ENCODE peak calls at places on chromosomes 11 and 22, in seven cellular contexts. Y is fibroblast of lung, G is lung, M is body of pancreas, K is left lung, C is tibial nerve, Q is spleen. U is an unnamed sample.
A peak's percentile ranks its signal among the peaks of the same experiment; 100 is the strongest.

GRCh38 chr11:29320196-29320595 is 696.6 kb downstream of the KCNA4 start:
- DNase-seq in G (no peak), K (no peak), Y (peak; percentile 45), C (no peak), M (no peak), Q (no peak), U (no peak)

GRCh38 chr11:45273509-45273908 is 12.6 kb downstream of the SYT13 start:
- DNase-seq in K (no peak), M (no peak), G (no peak), Y (no peak), C (no peak), Q (no peak), U (no peak)

GRCh38 chr11:62538470-62539237 is 8.0 kb downstream of the AHNAK start:
- DNase-seq in C (no peak), Y (no peak), M (no peak), K (no peak), Q (no peak), G (no peak), U (no peak)

GRCh38 chr22:39498802-39499201 is 3.3 kb upstream of the MIEF1 start:
- DNase-seq in Q (no peak), G (no peak), Y (no peak), C (no peak), M (no peak), K (no peak), U (no peak)

GRCh38 chr11:124661553-124661952 is 12.0 kb downstream of the SIAE start:
- DNase-seq in Q (no peak), Y (no peak), G (no peak), K (no peak), M (no peak), C (no peak), U (no peak)

GRCh38 chr11:61683961-61684869 is 4.0 kb downstream of the DAGLA start:
- DNase-seq in M (peak; percentile 50), C (no peak), Q (no peak), Y (peak; percentile 76), K (no peak), G (no peak), U (no peak)

GRCh38 chr22:38422615-38423511 is 32.1 kb downstream of the KCNJ4 start:
- DNase-seq in C (no peak), Q (no peak), G (no peak), K (no peak), M (no peak), Y (no peak), U (no peak)

GRCh38 chr22:30104501-30105156 is 24.4 kb downstream of the HORMAD2 start:
- DNase-seq in Y (peak; percentile 65), G (no peak), C (no peak), M (no peak), Q (no peak), K (no peak), U (no peak)

GRCh38 chr22:29044657-29045176 is 16.9 kb downstream of the C22orf31 start:
- DNase-seq in K (no peak), C (no peak), Q (no peak), G (no peak), M (no peak), Y (peak; percentile 90), U (no peak)

GRCh38 chr11:28619870-28620540 is 511.8 kb downstream of the METTL15 start:
- DNase-seq in Q (no peak), Y (peak; percentile 81), K (no peak), C (no peak), G (no peak), M (no peak), U (no peak)

GRCh38 chr22:22691055-22691454 is 46.6 kb downstream of the GGTLC2 start:
- DNase-seq in G (no peak), C (no peak), M (no peak), K (no peak), Y (no peak), Q (no peak), U (no peak)

GRCh38 chr11:8011981-8012444 is 24.9 kb downstream of the EIF3F start:
- DNase-seq in Y (peak; percentile 96), K (no peak), C (no peak), G (no peak), Q (no peak), M (no peak), U (no peak)

GRCh38 chr22:29335656-29336055 is 20.2 kb upstream of the RASL10A start:
- DNase-seq in G (no peak), K (no peak), Q (no peak), M (no peak), C (no peak), Y (no peak), U (no peak)

GRCh38 chr11:9315078-9315688 is 790 bp upstream of the TMEM41B start:
- DNase-seq in C (no peak), Q (peak; percentile 79), G (no peak), Y (peak; percentile 71), M (peak; percentile 17), K (no peak), U (no peak)

GRCh38 chr22:29658171-29658570 is 54.7 kb downstream of the NF2 start:
- DNase-seq in Q (no peak), Y (no peak), K (no peak), C (no peak), M (no peak), G (no peak), U (no peak)

GRCh38 chr22:46609175-46609690 is 11.0 kb upstream of the GRAMD4 start:
- DNase-seq in Q (peak; percentile 64), Y (no peak), M (no peak), K (no peak), G (no peak), C (no peak), U (no peak)

GRCh38 chr22:46607483-46608114 is 12.6 kb upstream of the GRAMD4 start:
- DNase-seq in Q (no peak), M (no peak), K (no peak), G (peak; percentile 66), C (no peak), Y (no peak), U (no peak)

GRCh38 chr22:46611189-46611588 is 9.0 kb upstream of the GRAMD4 start:
- DNase-seq in M (no peak), K (no peak), Y (no peak), G (no peak), Q (no peak), C (no peak), U (no peak)

GRCh38 chr22:46610345-46610744 is 9.8 kb upstream of the GRAMD4 start:
- DNase-seq in C (no peak), G (no peak), K (no peak), M (no peak), Q (peak; percentile 73), Y (no peak), U (no peak)

DNA sequence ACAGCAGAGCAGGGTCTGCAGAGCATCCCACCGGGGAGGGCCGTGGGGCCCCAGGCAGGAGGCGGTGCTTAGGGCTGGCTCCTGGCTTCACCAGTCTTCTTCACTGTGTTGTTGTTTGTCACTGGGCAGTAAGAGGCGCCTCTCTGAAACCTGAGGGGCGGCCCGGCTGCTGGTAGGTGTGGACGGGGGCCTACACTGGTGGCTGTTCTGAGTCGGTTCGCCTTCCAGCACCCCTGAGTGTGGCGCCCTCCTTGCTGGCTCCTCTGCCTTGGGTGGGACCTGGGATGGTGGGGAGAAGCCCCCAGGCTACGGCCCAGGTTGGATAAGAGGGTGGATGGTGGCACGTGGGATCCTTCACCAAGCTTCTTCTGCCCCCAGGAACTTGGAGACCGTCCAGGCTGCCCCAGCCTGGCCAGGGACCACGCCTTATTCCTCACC is 10.4 kb upstream of the GRAMD4 start:
- DNase-seq in K (no peak), G (no peak), Q (peak; percentile 69), C (no peak), M (no peak), Y (no peak), U (no peak)
- H3K27ac ChIP-seq in K (no peak overlapping the region), G (no peak overlapping the region), Q (no peak overlapping the region), C (no peak overlapping the region), M (no peak overlapping the region), Y (no peak overlapping the region), U (no peak overlapping the region)

DNA sequence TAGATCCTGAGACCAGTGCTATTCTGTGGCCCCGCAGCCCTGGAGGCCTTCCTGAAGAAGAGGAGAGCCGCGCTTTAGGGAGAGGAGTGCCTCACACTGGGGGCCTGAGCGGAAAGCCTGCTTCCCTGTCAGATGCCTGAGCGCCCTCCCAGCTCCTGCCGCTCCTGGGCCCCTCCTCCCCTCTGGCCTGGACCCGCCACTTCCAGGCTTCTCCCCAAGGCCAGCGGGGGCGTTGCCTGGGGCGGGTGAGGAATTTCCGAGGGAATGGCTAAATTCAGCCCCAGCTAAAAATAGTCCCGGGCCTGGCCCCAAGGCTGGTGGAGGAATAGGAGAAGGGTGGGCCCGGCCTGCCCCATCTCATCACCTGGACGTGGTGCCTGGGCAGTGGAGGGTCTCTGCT is 15.4 kb downstream of the ARHGEF17 start:
- DNase-seq in G (peak; percentile 57), Y (peak; percentile 84), K (peak; percentile 78), Q (peak; percentile 82), C (peak; percentile 62), M (peak; percentile 46), U (no peak)
- H3K4me1 ChIP-seq in G (peaks cover 19% of the 10 kb centered on the region), Y (peaks cover 80% of the 10 kb centered on the region), K (peaks cover 46% of the 10 kb centered on the region), Q (peaks cover 94% of the 10 kb centered on the region), C (peaks cover 70% of the 10 kb centered on the region), M (peaks cover 29% of the 10 kb centered on the region), U (no peaks in the 10 kb centered on the region)

GRCh38 chr11:1868056-1868635 is 15.3 kb downstream of the LSP1 start:
- DNase-seq in K (no peak), G (no peak), C (no peak), Q (no peak), M (no peak), Y (no peak), U (no peak)

GRCh38 chr11:1870721-1871466 is 18.0 kb downstream of the LSP1 start:
- DNase-seq in M (peak; percentile 76), C (no peak), Y (no peak), G (no peak), K (no peak), Q (peak; percentile 84), U (peak; percentile 59)

GRCh38 chr11:1868636-1869291 is 15.9 kb downstream of the LSP1 start:
- DNase-seq in Y (no peak), Q (peak; percentile 80), G (no peak), M (no peak), K (no peak), C (no peak), U (no peak)

GRCh38 chr11:1870326-1870696 is 17.4 kb downstream of the LSP1 start:
- DNase-seq in G (no peak), C (no peak), M (no peak), K (no peak), Q (peak; percentile 72), Y (no peak), U (no peak)

GRCh38 chr11:1869427-1870325 is 16.8 kb downstream of the LSP1 start:
- DNase-seq in Q (peak; percentile 84), Y (no peak), C (peak; percentile 50), K (no peak), G (no peak), M (no peak), U (no peak)
- H3K4me3 ChIP-seq in Q (peak overlapping the region; percentile 54), Y (no peak overlapping the region), C (peak overlapping the region; percentile 41), K (no peak overlapping the region), G (no peak overlapping the region), M (no peak overlapping the region), U (no peak overlapping the region)

DNA sequence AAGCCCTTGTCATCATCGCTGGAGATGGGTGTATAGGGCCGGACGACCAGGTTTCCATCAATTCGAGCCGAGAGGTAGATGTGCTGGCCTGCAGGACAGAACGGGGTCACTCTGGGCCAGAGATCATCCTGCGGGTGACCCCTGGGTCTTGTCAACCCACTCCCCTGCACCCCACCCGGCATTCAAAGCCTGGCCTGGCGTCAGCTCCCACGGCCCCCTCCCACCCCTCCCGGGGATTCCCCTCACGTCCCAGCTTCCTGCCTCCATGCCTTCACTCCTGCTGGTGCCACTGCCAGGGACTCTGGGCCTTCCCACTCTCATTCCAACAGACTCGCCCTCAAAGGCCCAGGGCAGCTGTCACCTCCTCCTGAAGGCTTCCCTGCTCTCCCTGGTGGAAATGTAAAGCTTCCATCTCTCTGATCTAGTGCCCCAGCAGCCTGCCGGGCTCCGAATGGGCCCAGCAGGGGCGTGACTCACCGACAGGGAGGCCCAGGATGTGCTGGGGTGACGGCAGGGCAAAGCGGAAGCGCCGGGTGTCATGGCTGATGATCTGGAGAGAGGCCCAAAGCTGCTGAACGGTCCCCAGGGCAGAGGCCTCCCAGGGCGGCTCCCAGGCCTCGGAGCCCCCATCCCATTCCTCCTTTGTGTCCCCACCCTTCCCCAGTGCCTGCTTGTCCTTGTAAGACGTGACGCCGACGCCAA is 9.3 kb downstream of the ATP5MGL start:
- DNase-seq in G (no peak), Y (no peak), M (no peak), K (no peak), C (no peak), Q (peak; percentile 56), U (no peak)
- H3K27ac ChIP-seq in G (no peak overlapping the region), Y (no peak overlapping the region), M (no peak overlapping the region), K (no peak overlapping the region), C (no peak overlapping the region), Q (no peak overlapping the region), U (no peak overlapping the region)

U was measured in CD8-positive, alpha-beta memory T cell.